ENCODE peak calls at places on chromosomes 7 and 10, in four cellular contexts. P, Q, S and B are unnamed samples.

GRCh38 chr7:7266257-7266656 is 83.9 kb downstream of the C1GALT1 start:
- DNase-seq in S (no peak), Q (peak), P (no peak), B (no peak)

GRCh38 chr7:33821970-33822369 is 83.4 kb upstream of the BMPER start:
- DNase-seq in P (no peak), Q (no peak), S (no peak), B (no peak)

GRCh38 chr10:103276251-103276936 is 544 bp upstream of the INA start:
- DNase-seq in S (no peak), Q (no peak), P (no peak), B (no peak)

GRCh38 chr7:15972767-15973362 is 286.4 kb upstream of the MEOX2 start:
- DNase-seq in S (peak), Q (no peak), P (no peak), B (no peak)

GRCh38 chr7:29946428-29947186 is 43.0 kb downstream of the SCRN1 start:
- DNase-seq in S (peak), Q (peak), P (no peak), B (peak)

GRCh38 chr7:157297071-157297638 is 39.6 kb upstream of the DNAJB6 start:
- DNase-seq in S (no peak), Q (no peak), P (no peak), B (no peak)

GRCh38 chr7:47513741-47514241 is 68.1 kb downstream of the TNS3 start:
- DNase-seq in S (peak), Q (no peak), P (no peak), B (no peak)

GRCh38 chr7:39758234-39758970 is 135.0 kb downstream of the RALA start:
- DNase-seq in S (no peak), P (no peak), Q (no peak), B (no peak)

GRCh38 chr10:70599791-70600190 is 2.8 kb downstream of the PRF1 start:
- DNase-seq in S (no peak), P (no peak), Q (no peak), B (peak)

GRCh38 chr10:5565671-5566581 is 41.2 kb downstream of the CALML3 start:
- DNase-seq in P (no peak), Q (no peak), S (peak), B (no peak)

GRCh38 chr7:12711124-12711523 is 23.7 kb downstream of the ARL4A start:
- DNase-seq in P (no peak), Q (no peak), S (no peak), B (no peak)

GRCh38 chr7:12708314-12708713 is 20.9 kb downstream of the ARL4A start:
- DNase-seq in Q (no peak), P (no peak), S (no peak), B (no peak)

GRCh38 chr7:12706900-12707536 is 19.6 kb downstream of the ARL4A start:
- DNase-seq in P (no peak), Q (no peak), S (peak), B (no peak)

GRCh38 chr7:12712236-12712635 is 24.8 kb downstream of the ARL4A start:
- DNase-seq in Q (no peak), S (no peak), P (no peak), B (no peak)

GRCh38 chr7:12709731-12710502 is 22.5 kb downstream of the ARL4A start:
- DNase-seq in S (peak), P (no peak), Q (no peak), B (no peak)
- H4K8ac ChIP-seq in S (no peak), P (no peak), Q (no peak), B (no peak)

GRCh38 chr10:59582058-59582457 is 127.6 kb downstream of the SLC16A9 start:
- DNase-seq in P (no peak), S (no peak), Q (no peak), B (no peak)
- H3K27ac ChIP-seq in P (no peak), S (no peak), Q (no peak), B (no peak)

GRCh38 chr10:43931308-43931930 is 282.7 kb upstream of the ZNF32 start:
- DNase-seq in Q (no peak), P (no peak), S (peak), B (no peak)

GRCh38 chr10:43929122-43929521 is 280.4 kb upstream of the ZNF32 start:
- DNase-seq in Q (no peak), P (no peak), S (no peak), B (no peak)

GRCh38 chr10:43928425-43928968 is 279.8 kb upstream of the ZNF32 start:
- DNase-seq in P (no peak), S (no peak), Q (no peak), B (no peak)

GRCh38 chr10:43930243-43930642 is 281.6 kb upstream of the ZNF32 start:
- DNase-seq in S (no peak), P (no peak), Q (no peak), B (no peak)

GRCh38 chr10:43930777-43931176 is 282.1 kb upstream of the ZNF32 start:
- DNase-seq in S (no peak), Q (no peak), P (no peak), B (no peak)
- H4K8ac ChIP-seq in S (peak), Q (no peak), P (no peak), B (no peak)

GRCh38 chr10:15821046-15821683 is 39.1 kb downstream of the MINDY3 start:
- DNase-seq in Q (no peak), P (no peak), S (no peak), B (no peak)
- H3K27ac ChIP-seq in Q (no peak), P (no peak), S (no peak), B (no peak)

GRCh38 chr10:119726291-119727261 is 726 bp downstream of the INPP5F start:
- DNase-seq in S (no peak), P (no peak), Q (peak), B (no peak)
- H4K8ac ChIP-seq in S (no peak), P (no peak), Q (no peak), B (peak)

DNA sequence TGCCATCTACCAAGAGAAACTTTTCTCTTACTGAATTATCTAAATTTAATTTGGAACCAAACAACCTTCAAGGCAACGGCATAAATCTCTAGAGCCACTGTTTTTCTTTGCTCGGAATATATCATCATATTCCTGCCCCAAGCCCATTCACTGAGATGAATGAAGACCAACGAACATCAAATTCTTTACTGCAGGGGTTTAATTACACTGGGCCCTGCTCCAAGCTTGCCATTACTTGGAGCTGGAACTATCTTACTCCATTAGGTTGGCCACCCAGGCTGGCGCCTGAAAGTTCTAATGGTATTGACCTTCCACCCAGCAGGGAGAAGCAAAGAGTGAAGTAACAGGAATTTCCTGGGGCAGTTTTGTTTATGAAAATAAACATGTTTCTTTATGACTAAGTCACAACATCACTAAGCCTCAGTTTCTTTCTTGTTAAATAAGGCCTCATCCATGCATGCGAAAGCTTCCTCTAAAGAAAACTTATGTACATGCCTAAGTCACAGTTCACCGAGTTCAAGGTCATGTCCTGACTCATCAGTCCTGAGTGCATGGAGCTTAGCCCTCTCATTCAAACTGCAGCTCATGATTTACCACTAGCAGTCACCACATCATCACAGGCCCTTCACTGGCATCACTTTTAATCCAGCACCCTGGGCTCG is 42.0 kb upstream of the ANAPC16 start:
- DNase-seq in Q (peak), P (no peak), S (peak), B (no peak)
- H3K27ac ChIP-seq in Q (no peak), P (no peak), S (peak), B (no peak)

GRCh38 chr10:35127289-35127891 is 744 bp downstream of the CREM start:
- DNase-seq in P (peak), Q (peak), S (peak), B (peak)
- H4K8ac ChIP-seq in P (no peak), Q (peak), S (peak), B (peak)

GRCh38 chr7:106623315-106623660 is 37.7 kb downstream of the CCDC71L start:
- DNase-seq in Q (no peak), S (no peak), P (no peak), B (no peak)
- H3K27ac ChIP-seq in Q (no peak), S (no peak), P (no peak), B (no peak)

DNA sequence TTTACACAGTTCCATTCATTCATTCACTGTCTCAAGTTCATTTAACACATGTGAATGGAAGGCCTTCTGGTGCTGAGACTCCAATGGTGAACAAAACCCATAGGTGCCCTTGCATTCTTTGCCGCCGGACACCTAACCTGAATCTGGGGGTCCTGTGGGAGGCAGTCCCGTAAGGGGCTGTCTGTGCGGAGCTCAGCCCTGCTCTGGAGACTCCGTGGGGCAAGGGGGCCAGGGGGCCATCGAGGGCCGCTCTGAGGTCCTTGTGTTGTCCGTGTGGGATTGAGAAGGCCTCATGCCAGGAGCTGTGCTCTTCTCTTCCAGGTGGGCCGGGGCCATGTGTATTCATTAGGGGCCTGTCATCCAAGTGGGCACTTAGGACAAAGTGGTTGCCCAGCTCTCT is 15.3 kb downstream of the PTPRE start:
- DNase-seq in P (no peak), Q (no peak), S (no peak), B (no peak)
- H4K8ac ChIP-seq in P (no peak), Q (no peak), S (peak), B (no peak)